ENCODE peak calls at places on chromosomes 2 and 18, in four cellular contexts. C is prostate gland, E is adrenal gland, G is upper lobe of left lung. Q is an unnamed sample. For H3K4me1, the result is how much of the 10 kb centered on the place peaks cover.

GRCh38 chr2:5021148-5021547 is 671.0 kb upstream of the SOX11 start:
- DNase-seq in C (no peak), E (no peak), G (no peak), Q (no peak)

GRCh38 chr2:36564377-36564930 is 33.5 kb downstream of the FEZ2 start:
- DNase-seq in G (no peak), E (no peak), C (no peak), Q (no peak)

GRCh38 chr18:21682276-21683051 is 22.1 kb downstream of the ABHD3 start:
- DNase-seq in C (peak), E (no peak), G (no peak), Q (peak)

GRCh38 chr2:136378712-136379595 is 261.0 kb upstream of the CXCR4 start:
- DNase-seq in E (peak), G (peak), C (peak), Q (peak)

GRCh38 chr2:62200291-62200841 is 4.5 kb downstream of the B3GNT2 start:
- DNase-seq in E (no peak), G (no peak), C (no peak), Q (no peak)

GRCh38 chr2:191748528-191749180 is 70.7 kb downstream of the NABP1 start:
- DNase-seq in G (no peak), C (no peak), E (no peak), Q (no peak)

GRCh38 chr2:110674620-110675555 is 3.0 kb downstream of the BUB1 start:
- DNase-seq in E (peak), G (peak), C (no peak), Q (no peak)

GRCh38 chr18:79327199-79327545 is 68.6 kb upstream of the NFATC1 start:
- DNase-seq in E (no peak), C (no peak), G (no peak), Q (no peak)

GRCh38 chr2:317501-318424 is 29.9 kb upstream of the ALKAL2 start:
- DNase-seq in G (no peak), C (no peak), E (no peak), Q (no peak)

GRCh38 chr2:152617464-152618187 is 99.6 kb downstream of the PRPF40A start:
- DNase-seq in G (no peak), E (no peak), C (no peak), Q (no peak)

GRCh38 chr2:56648802-56649201 is 465.0 kb downstream of the CCDC85A start:
- DNase-seq in E (no peak), G (no peak), C (no peak), Q (no peak)

GRCh38 chr2:74502147-74502719 is 2.8 kb upstream of the LBX2 start:
- DNase-seq in G (no peak), E (no peak), C (no peak), Q (no peak)

GRCh38 chr2:170324640-170325046 is 146.7 kb downstream of the MYO3B start:
- DNase-seq in E (peak), C (peak), G (no peak), Q (no peak)

GRCh38 chr2:218291934-218292699 is at the start of gene TMBIM1:
- DNase-seq in G (peak), E (peak), C (no peak), Q (peak)
- H3K4me1 ChIP-seq in G (half or more), E (under half), C (under half), Q (under half)

GRCh38 chr2:171433763-171434670 is at the start of the genes DCAF17 and METTL8:
- DNase-seq in E (peak), G (peak), C (peak), Q (peak)
- TF ChIP-seq POLR2A in E (peak), G (no peak), C (no peak), Q (peak)

GRCh38 chr2:98757904-98758421 is 27.0 kb upstream of the MGAT4A start:
- DNase-seq in E (peak), C (peak), G (peak), Q (peak)
- TF ChIP-seq CTCF in E (no peak), C (no peak), G (no peak), Q (no peak)

GRCh38 chr2:201127570-201127969 is 11.6 kb downstream of the CFLAR start:
- DNase-seq in E (peak), G (peak), C (no peak), Q (no peak)
- H3K4me1 ChIP-seq in E (half or more), G (half or more), C (under half), Q (half or more)

DNA sequence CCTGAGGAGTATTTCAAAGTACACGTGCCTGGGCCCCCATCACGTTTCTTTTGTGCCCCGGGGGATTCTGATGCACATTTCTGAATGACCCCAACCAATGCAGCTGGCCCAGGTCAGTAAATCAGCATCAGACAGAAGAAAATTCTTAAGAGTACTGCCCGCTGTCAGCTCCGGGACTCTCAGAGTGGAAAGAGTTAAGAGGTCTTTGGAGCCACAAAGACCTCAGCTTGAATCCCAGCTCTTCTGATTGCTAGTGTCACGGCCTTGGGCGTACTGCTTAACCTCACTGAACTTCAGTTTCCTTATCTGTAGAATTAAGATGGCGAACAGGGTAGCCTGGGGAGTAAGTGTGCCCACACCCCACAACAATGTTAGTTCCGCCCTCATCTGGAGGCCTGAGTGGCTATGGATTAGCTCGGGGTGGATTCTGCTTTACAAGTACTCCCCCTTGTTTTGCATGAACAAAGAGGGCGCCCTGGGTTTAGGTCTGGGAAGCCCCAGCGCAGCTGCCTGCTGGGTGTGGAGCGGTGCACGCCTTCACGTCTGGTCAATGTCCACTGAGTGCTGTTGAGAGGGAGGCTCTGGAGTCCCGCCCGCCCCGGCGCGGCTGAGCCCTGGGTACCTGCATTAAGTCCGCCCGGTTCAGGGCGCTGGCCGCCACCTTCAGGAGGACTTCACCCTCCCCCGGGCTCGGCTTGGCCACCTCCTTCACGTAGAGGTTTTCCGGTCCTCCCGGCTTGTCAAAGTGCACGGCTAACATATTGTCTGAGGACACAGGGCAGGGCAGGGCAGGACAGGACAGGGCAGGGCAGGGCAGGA is 858 bp downstream of the TP53I3 start:
- DNase-seq in G (peak), E (no peak), C (peak), Q (no peak)
- TF ChIP-seq POLR2A in G (no peak), E (peak), C (no peak), Q (no peak)

GRCh38 chr18:3590096-3590655 is 140.2 kb downstream of the TGIF1 start:
- DNase-seq in C (no peak), E (no peak), G (no peak), Q (no peak)
- TF ChIP-seq CTCF in C (no peak), E (no peak), G (no peak), Q (no peak)

DNA sequence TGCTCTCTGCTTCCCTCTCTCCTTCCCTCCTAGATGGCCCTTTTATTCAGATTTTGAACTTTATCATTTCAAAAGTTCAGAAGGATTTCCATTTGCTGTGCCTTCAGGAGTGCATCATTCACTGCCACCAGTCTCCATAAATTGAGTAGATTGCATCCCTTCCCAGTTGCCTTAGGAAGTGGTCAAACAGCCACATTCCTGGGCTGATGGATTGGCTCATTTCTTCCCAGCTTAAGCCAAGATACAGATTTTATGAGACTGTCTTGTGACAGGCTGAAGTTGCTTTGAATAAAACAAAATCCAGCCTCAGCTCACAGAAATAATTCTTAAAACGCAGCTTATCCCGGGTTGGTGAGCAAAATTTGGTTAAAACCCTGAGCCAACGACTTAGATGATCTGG is 9.8 kb downstream of the NRP2 start:
- DNase-seq in E (no peak), G (no peak), C (no peak), Q (no peak)
- H3K4me1 ChIP-seq in E (under half), G (under half), C (under half), Q (under half)

GRCh38 chr2:20525041-20526035 is 78.5 kb downstream of the RHOB start:
- DNase-seq in E (peak), G (peak), C (no peak), Q (peak)
- TF ChIP-seq POLR2A in E (no peak), G (no peak), C (no peak), Q (no peak)

DNA sequence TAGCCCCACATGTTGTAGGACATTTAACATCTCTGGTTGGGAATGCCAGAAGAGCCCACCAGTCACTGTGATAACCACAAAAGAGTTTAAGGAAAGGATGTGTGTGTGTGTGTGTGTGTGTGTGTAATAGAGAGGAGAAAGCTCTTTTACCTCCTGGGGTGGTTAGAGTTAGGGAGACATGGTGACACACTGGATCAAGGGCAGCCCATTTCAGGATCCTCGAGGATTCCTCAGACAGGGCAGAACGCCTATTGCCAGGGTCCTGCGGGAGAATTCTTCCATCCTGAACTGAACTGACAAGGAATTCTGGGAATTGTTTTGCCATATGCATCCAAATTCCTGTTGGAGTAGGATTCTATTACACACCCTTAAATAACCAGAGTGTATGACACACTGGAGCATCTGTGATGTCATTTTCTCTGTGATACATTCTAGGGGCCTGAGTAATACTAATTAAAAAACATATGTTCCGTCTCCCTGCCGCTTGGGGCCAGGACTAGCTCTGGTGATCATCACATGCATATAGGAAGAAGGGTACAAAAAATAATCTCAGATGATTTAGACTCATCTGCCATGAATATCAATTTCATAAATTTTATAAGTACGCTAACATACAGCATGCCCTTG is 156.4 kb upstream of the MMADHC start:
- DNase-seq in E (no peak), G (no peak), C (no peak), Q (no peak)
- TF ChIP-seq CTCF in E (no peak), G (no peak), C (no peak), Q (no peak)